ENCODE peak calls at places on chromosomes 13 and 19, in six cellular contexts. W, J, Q, Z, P and O are unnamed samples.

GRCh38 chr13:113420833-113421600 is 32.3 kb downstream of the ADPRHL1 start:
- DNase-seq in W (no peak), J (no peak), Q (no peak), Z (no peak), P (no peak), O (no peak)

GRCh38 chr13:59409651-59410200 is 754.0 kb downstream of the DIAPH3 start:
- DNase-seq in W (peak; percentile 58), J (peak; percentile 60), Q (no peak), Z (peak; percentile 88), P (no peak), O (no peak)

GRCh38 chr13:99656843-99657506 is 155.7 kb downstream of the TM9SF2 start:
- DNase-seq in W (no peak), J (peak; percentile 42), Q (no peak), Z (no peak), P (no peak), O (no peak)

GRCh38 chr13:68715651-68716050 is 1392.0 kb upstream of the ATXN8OS start:
- DNase-seq in W (no peak), J (no peak), Q (no peak), Z (peak; percentile 19), P (peak; percentile 6), O (no peak)

GRCh38 chr13:24888291-24888931 is 124.4 kb downstream of the RNF17 start:
- DNase-seq in W (no peak), J (no peak), Q (no peak), Z (no peak), P (no peak), O (no peak)

GRCh38 chr19:5339470-5339949 is 1.1 kb downstream of the PTPRS start:
- DNase-seq in W (no peak), J (no peak), Q (no peak), Z (no peak), P (no peak), O (no peak)

GRCh38 chr13:112168771-112169170 is 101.8 kb downstream of the SOX1 start:
- DNase-seq in W (no peak), J (no peak), Q (no peak), Z (no peak), P (no peak), O (no peak)

GRCh38 chr13:37129867-37130266 is 24.4 kb upstream of the CSNK1A1L start:
- DNase-seq in W (no peak), J (no peak), Q (no peak), Z (no peak), P (no peak), O (no peak)

GRCh38 chr13:62704795-62705329 is 1289.2 kb upstream of the PCDH20 start:
- DNase-seq in W (peak; percentile 30), J (no peak), Q (no peak), Z (no peak), P (no peak), O (no peak)

GRCh38 chr19:1082165-1082927 is 12.8 kb downstream of the POLR2E start:
- DNase-seq in W (peak; percentile 93), J (peak; percentile 96), Q (peak; percentile 91), Z (peak; percentile 94), P (peak; percentile 73), O (peak; percentile 84)

GRCh38 chr13:73715910-73716257 is 418.3 kb downstream of the KLF12 start:
- DNase-seq in W (no peak), J (no peak), Q (no peak), Z (no peak), P (no peak), O (no peak)

GRCh38 chr19:51272183-51272817 is 21.4 kb downstream of the SIGLECL1 start:
- DNase-seq in W (no peak), J (no peak), Q (no peak), Z (no peak), P (peak; percentile 68), O (no peak)

GRCh38 chr13:79403113-79403512 is 2.9 kb downstream of the RBM26 start:
- DNase-seq in W (no peak), J (no peak), Q (no peak), Z (no peak), P (no peak), O (no peak)

GRCh38 chr19:42134671-42135070 is 2.4 kb upstream of the POU2F2 start:
- DNase-seq in W (no peak), J (no peak), Q (no peak), Z (no peak), P (no peak), O (no peak)

GRCh38 chr13:114106526-114106925 is 25.9 kb downstream of the RASA3 start:
- DNase-seq in W (no peak), J (no peak), Q (peak; percentile 39), Z (no peak), P (no peak), O (no peak)

GRCh38 chr13:45850020-45850613 is 1.4 kb downstream of the SIAH3 start:
- DNase-seq in W (no peak), J (peak; percentile 42), Q (no peak), Z (peak; percentile 34), P (no peak), O (no peak)

GRCh38 chr19:35206379-35206778 is 22.2 kb downstream of the FAM187B start:
- DNase-seq in W (no peak), J (no peak), Q (no peak), Z (no peak), P (no peak), O (peak; percentile 37)

GRCh38 chr19:805600-806550 is 8.6 kb downstream of the PTBP1 start:
- DNase-seq in W (no peak), J (no peak), Q (no peak), Z (no peak), P (no peak), O (no peak)

GRCh38 chr19:8569066-8569761 is 8.0 kb downstream of the MYO1F start:
- DNase-seq in W (no peak), J (no peak), Q (no peak), Z (no peak), P (peak; percentile 92), O (no peak)

GRCh38 chr19:7655581-7655980 is 13.3 kb upstream of the RETN start:
- DNase-seq in W (no peak), J (no peak), Q (no peak), Z (no peak), P (no peak), O (no peak)

GRCh38 chr13:80664930-80665329 is 324.0 kb upstream of the SPRY2 start:
- DNase-seq in W (no peak), J (peak; percentile 28), Q (no peak), Z (no peak), P (no peak), O (no peak)

GRCh38 chr19:35986664-35987570 is 8.1 kb upstream of the SDHAF1 start:
- DNase-seq in W (peak; percentile 57), J (peak; percentile 59), Q (no peak), Z (peak; percentile 80), P (peak; percentile 51), O (no peak)

GRCh38 chr13:99987180-99988047 is 5.8 kb downstream of the ZIC2 start:
- DNase-seq in W (no peak), J (peak; percentile 73), Q (no peak), Z (peak; percentile 44), P (no peak), O (no peak)

GRCh38 chr19:32708457-32708856 is 11.1 kb upstream of the TDRD12 start:
- DNase-seq in W (no peak), J (no peak), Q (no peak), Z (no peak), P (no peak), O (no peak)

GRCh38 chr19:2084993-2085720 is 11.0 kb downstream of the MOB3A start:
- DNase-seq in W (no peak), J (no peak), Q (no peak), Z (no peak), P (peak; percentile 81), O (peak; percentile 99)